ENCODE peak calls at places on chromosomes 13 and 19, in five cellular contexts. One of them, this sample, is unnamed.

GRCh38 chr13:32961724-32962123 is 54.5 kb upstream of the KL start:
- DNase-seq in GM18507: no peak
- DNase-seq in uterus: no peak
- DNase-seq in neural progenitor cell: no peak
- DNase-seq in small intestine: no peak
- DNase-seq in this sample: no peak

GRCh38 chr19:1491114-1491848 is at the start of gene REEP6:
- DNase-seq in neural progenitor cell: no peak
- DNase-seq in GM18507: no peak
- DNase-seq in uterus: no peak
- DNase-seq in small intestine: no peak
- DNase-seq in this sample: no peak

GRCh38 chr19:6030214-6030507 is 52.2 kb upstream of the RANBP3 start:
- DNase-seq in neural progenitor cell: no peak
- DNase-seq in GM18507: no peak
- DNase-seq in small intestine: no peak
- DNase-seq in uterus: no peak
- DNase-seq in this sample: no peak

GRCh38 chr13:30088312-30088855 is 219.0 kb downstream of the KATNAL1 start:
- DNase-seq in neural progenitor cell: no peak
- DNase-seq in uterus: no peak
- DNase-seq in small intestine: no peak
- DNase-seq in GM18507: no peak
- DNase-seq in this sample: no peak

GRCh38 chr19:55536366-55536765 is 567 bp downstream of the SBK2 start:
- DNase-seq in GM18507: no peak
- DNase-seq in small intestine: no peak
- DNase-seq in uterus: no peak
- DNase-seq in neural progenitor cell: no peak
- DNase-seq in this sample: no peak

GRCh38 chr13:95075506-95075905 is 225.7 kb downstream of the ABCC4 start:
- DNase-seq in neural progenitor cell: no peak
- DNase-seq in GM18507: no peak
- DNase-seq in uterus: no peak
- DNase-seq in small intestine: no peak
- DNase-seq in this sample: no peak

GRCh38 chr13:51821666-51822065 is 17.7 kb upstream of the DHRS12 start:
- DNase-seq in uterus: no peak
- DNase-seq in neural progenitor cell: no peak
- DNase-seq in GM18507: no peak
- DNase-seq in small intestine: no peak
- DNase-seq in this sample: no peak

GRCh38 chr19:9792191-9793050 is 23.9 kb upstream of the ZNF846 start:
- DNase-seq in small intestine: peak
- DNase-seq in GM18507: peak
- DNase-seq in uterus: peak
- DNase-seq in neural progenitor cell: peak
- DNase-seq in this sample: peak

GRCh38 chr19:5943623-5944022 is 29.6 kb downstream of the CAPS start:
- DNase-seq in uterus: no peak
- DNase-seq in GM18507: no peak
- DNase-seq in neural progenitor cell: no peak
- DNase-seq in small intestine: no peak
- DNase-seq in this sample: no peak

GRCh38 chr19:53977991-53978731 is 13.3 kb upstream of the CACNG6 start:
- DNase-seq in GM18507: no peak
- DNase-seq in small intestine: no peak
- DNase-seq in uterus: peak
- DNase-seq in neural progenitor cell: peak
- DNase-seq in this sample: no peak

GRCh38 chr19:45766293-45766918 is 2.6 kb downstream of the SIX5 start:
- DNase-seq in uterus: peak
- DNase-seq in neural progenitor cell: no peak
- DNase-seq in GM18507: no peak
- DNase-seq in small intestine: no peak
- DNase-seq in this sample: no peak

GRCh38 chr19:43353606-43354304 is at the start of gene CD177:
- DNase-seq in GM18507: no peak
- DNase-seq in neural progenitor cell: peak
- DNase-seq in small intestine: no peak
- DNase-seq in uterus: no peak
- DNase-seq in this sample: no peak

GRCh38 chr19:36547001-36547732 is 19.1 kb upstream of the ZNF260 start:
- DNase-seq in uterus: no peak
- DNase-seq in GM18507: no peak
- DNase-seq in small intestine: no peak
- DNase-seq in neural progenitor cell: no peak
- DNase-seq in this sample: no peak

GRCh38 chr19:42042455-42043170 is 27.4 kb downstream of the GRIK5 start:
- DNase-seq in GM18507: no peak
- DNase-seq in neural progenitor cell: no peak
- DNase-seq in small intestine: no peak
- DNase-seq in uterus: no peak
- DNase-seq in this sample: no peak